ENCODE peak calls at places on chromosomes 1 and 21, in five cellular contexts. P is heart right ventricle, Z is lower lobe of right lung, W is HFFc6, T is tibial nerve. A is an unnamed sample.

GRCh38 chr1:233304489-233305102 is 9.1 kb upstream of the PCNX2 start:
- DNase-seq in Z (no peak), W (peak), P (no peak), T (no peak), A (no peak)

GRCh38 chr1:207004931-207005830 is 27.4 kb downstream of the C1orf116 start:
- DNase-seq in W (peak), T (peak), P (no peak), Z (peak), A (no peak)

GRCh38 chr1:114235956-114236355 is 82.3 kb upstream of the SYT6 start:
- DNase-seq in W (no peak), P (no peak), T (no peak), Z (no peak), A (no peak)

GRCh38 chr1:11800756-11801433 is 4.9 kb downstream of the MTHFR start:
- DNase-seq in P (no peak), W (no peak), Z (no peak), T (no peak), A (no peak)

GRCh38 chr1:8083739-8084484 is 57.8 kb upstream of the ERRFI1 start:
- DNase-seq in W (peak), Z (no peak), P (no peak), T (no peak), A (no peak)

GRCh38 chr1:209038735-209039134 is 544.8 kb upstream of the CAMK1G start:
- DNase-seq in P (no peak), Z (no peak), T (no peak), W (no peak), A (no peak)

GRCh38 chr1:219826290-219826689 is 102.1 kb downstream of the SLC30A10 start:
- DNase-seq in P (no peak), W (no peak), Z (no peak), T (no peak), A (no peak)

GRCh38 chr21:45329261-45330074 is 41.8 kb upstream of the POFUT2 start:
- DNase-seq in Z (peak), W (no peak), T (no peak), P (no peak), A (no peak)

GRCh38 chr1:41358152-41358937 is 2.9 kb upstream of the FOXO6 start:
- DNase-seq in W (no peak), Z (no peak), T (no peak), P (peak), A (no peak)

GRCh38 chr1:45306319-45306718 is 20.4 kb upstream of the HPDL start:
- DNase-seq in T (no peak), W (no peak), P (no peak), Z (no peak), A (peak)

GRCh38 chr1:14108356-14109275 is 408.6 kb downstream of the PRDM2 start:
- DNase-seq in Z (no peak), P (no peak), W (no peak), T (no peak), A (no peak)

GRCh38 chr1:19139711-19140110 is 70.4 kb downstream of the UBR4 start:
- DNase-seq in T (no peak), Z (no peak), W (no peak), P (no peak), A (no peak)

GRCh38 chr1:100921110-100921706 is 25.3 kb downstream of the SLC30A7 start:
- DNase-seq in T (peak), W (peak), Z (no peak), P (no peak), A (no peak)

GRCh38 chr1:3955196-3955772 is 55.2 kb upstream of the C1orf174 start:
- DNase-seq in W (no peak), T (no peak), Z (no peak), P (no peak), A (no peak)

GRCh38 chr1:58437623-58438022 is 108.9 kb downstream of the OMA1 start:
- DNase-seq in W (no peak), T (no peak), P (no peak), Z (no peak), A (no peak)

GRCh38 chr1:84634536-84635205 is 55.6 kb downstream of the SSX2IP start:
- DNase-seq in W (no peak), T (no peak), Z (no peak), P (no peak), A (peak)

GRCh38 chr1:167981933-167982332 is 45.1 kb upstream of the MPC2 start:
- DNase-seq in T (no peak), P (no peak), Z (no peak), W (no peak), A (no peak)

GRCh38 chr1:210598135-210598652 is 269.5 kb downstream of the HHAT start:
- DNase-seq in Z (peak), P (peak), W (peak), T (peak), A (no peak)

GRCh38 chr1:202046748-202047708 is 36.6 kb downstream of the ELF3 start:
- DNase-seq in Z (no peak), P (no peak), W (peak), T (no peak), A (no peak)

GRCh38 chr21:14685568-14685967 is 139.5 kb upstream of the SAMSN1 start:
- DNase-seq in Z (no peak), T (no peak), P (no peak), W (no peak), A (no peak)

GRCh38 chr1:223737342-223737741 is 25.0 kb downstream of the CAPN2 start:
- DNase-seq in Z (no peak), T (no peak), P (no peak), W (no peak), A (no peak)

GRCh38 chr1:36565576-36566501 is 83.1 kb upstream of the CSF3R start:
- DNase-seq in P (no peak), T (no peak), W (no peak), Z (peak), A (no peak)

GRCh38 chr1:27682351-27682944 is 10.5 kb upstream of the IFI6 start:
- DNase-seq in Z (no peak), P (no peak), W (no peak), T (no peak), A (no peak)

DNA sequence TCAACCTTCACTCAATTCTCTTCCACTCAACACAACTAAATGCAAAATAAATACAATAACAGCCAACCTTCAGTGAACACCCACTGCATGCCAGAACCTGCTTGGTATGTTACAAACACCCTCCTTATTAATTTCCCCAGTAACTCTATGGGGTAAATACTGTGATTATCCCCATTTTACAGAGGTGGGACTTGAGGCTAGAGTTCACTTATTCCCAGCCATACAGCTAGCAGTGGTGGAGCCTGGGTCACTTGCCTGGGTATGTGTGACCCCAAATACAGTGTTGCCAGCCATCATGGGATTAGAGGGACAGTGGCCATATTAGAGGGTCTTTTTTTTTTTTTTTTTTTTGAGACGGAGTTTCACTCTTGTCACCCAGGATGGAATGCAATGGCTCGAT is 1.6 kb downstream of the CPLANE2 start:
- DNase-seq in Z (peak), T (no peak), W (no peak), P (no peak), A (no peak)
- TF ChIP-seq CTCF in Z (no peak), T (no peak), W (no peak), P (no peak), A (no peak)

GRCh38 chr1:5513179-5513578 is 479.0 kb downstream of the NPHP4 start:
- DNase-seq in Z (no peak), W (no peak), P (no peak), T (no peak), A (no peak)

GRCh38 chr1:5511381-5512097 is 480.7 kb downstream of the NPHP4 start:
- DNase-seq in W (no peak), P (no peak), Z (no peak), T (no peak), A (no peak)

GRCh38 chr1:5515501-5515900 is 476.7 kb downstream of the NPHP4 start:
- DNase-seq in Z (no peak), W (no peak), T (no peak), P (no peak), A (no peak)

GRCh38 chr1:5514519-5515183 is 477.6 kb downstream of the NPHP4 start:
- DNase-seq in Z (peak), W (peak), P (peak), T (peak), A (no peak)

DNA sequence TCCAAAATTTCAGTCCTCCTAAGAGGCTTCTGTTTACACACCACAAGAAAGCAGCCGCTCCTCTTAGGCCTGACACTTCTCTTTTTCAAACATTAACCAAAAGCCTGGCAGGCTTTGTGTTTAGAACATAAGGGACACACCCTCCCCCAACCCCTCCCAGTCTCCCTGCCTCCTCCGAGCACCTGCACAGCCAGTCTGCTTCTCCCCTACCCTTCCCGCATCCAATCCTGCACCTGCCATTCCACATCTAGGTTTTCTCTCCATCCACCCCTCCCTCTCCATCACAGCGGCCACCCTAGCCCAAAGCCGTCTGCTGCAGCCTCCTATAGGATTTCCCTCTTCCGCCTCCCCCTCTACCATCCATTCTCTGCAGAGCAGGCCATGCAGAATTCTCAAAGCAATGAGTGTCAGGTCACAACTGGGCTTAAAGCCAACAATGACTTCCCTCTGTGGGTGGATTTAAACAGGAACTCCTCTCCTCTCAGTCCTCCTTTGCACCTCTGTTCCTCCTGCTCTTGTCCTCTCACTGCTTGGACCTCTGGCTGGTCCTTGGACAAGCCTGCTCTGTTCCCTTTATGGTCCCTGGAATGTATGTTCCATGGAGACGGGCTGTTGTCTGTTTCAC is 478.2 kb downstream of the NPHP4 start:
- DNase-seq in T (no peak), W (no peak), Z (no peak), P (no peak), A (no peak)
- TF ChIP-seq CTCF in T (no peak), W (no peak), Z (no peak), P (no peak), A (no peak)

GRCh38 chr1:225554216-225554812 is 98.6 kb downstream of the ENAH start:
- DNase-seq in T (peak), W (peak), P (no peak), Z (no peak), A (no peak)

GRCh38 chr1:225544924-225545323 is 108.0 kb downstream of the ENAH start:
- DNase-seq in Z (no peak), T (no peak), W (no peak), P (no peak), A (no peak)

GRCh38 chr1:225548140-225548857 is 104.6 kb downstream of the ENAH start:
- DNase-seq in T (no peak), Z (no peak), W (no peak), P (no peak), A (no peak)

GRCh38 chr1:225545649-225546048 is 107.3 kb downstream of the ENAH start:
- DNase-seq in P (no peak), T (no peak), Z (no peak), W (no peak), A (no peak)

GRCh38 chr1:225549821-225550220 is 103.1 kb downstream of the ENAH start:
- DNase-seq in Z (no peak), P (no peak), T (no peak), W (no peak), A (no peak)
- TF ChIP-seq CTCF in Z (no peak), P (no peak), T (no peak), W (no peak), A (no peak)

GRCh38 chr1:193104496-193104905 is 713 bp downstream of the GLRX2 start:
- DNase-seq in T (peak), Z (peak), W (peak), P (peak), A (peak)
- TF ChIP-seq CTCF in T (no peak), Z (no peak), W (no peak), P (no peak), A (no peak)

GRCh38 chr1:29119365-29119929 is 4.3 kb downstream of the TMEM200B start:
- DNase-seq in P (no peak), T (no peak), W (no peak), Z (no peak), A (no peak)

GRCh38 chr1:29120955-29121485 is 2.7 kb downstream of the TMEM200B start:
- DNase-seq in Z (peak), W (no peak), P (peak), T (no peak), A (no peak)

GRCh38 chr1:29114654-29115053 is 9.0 kb downstream of the TMEM200B start:
- DNase-seq in W (no peak), P (no peak), Z (no peak), T (no peak), A (no peak)

GRCh38 chr1:29120367-29120766 is 3.3 kb downstream of the TMEM200B start:
- DNase-seq in P (no peak), Z (no peak), W (no peak), T (no peak), A (no peak)

DNA sequence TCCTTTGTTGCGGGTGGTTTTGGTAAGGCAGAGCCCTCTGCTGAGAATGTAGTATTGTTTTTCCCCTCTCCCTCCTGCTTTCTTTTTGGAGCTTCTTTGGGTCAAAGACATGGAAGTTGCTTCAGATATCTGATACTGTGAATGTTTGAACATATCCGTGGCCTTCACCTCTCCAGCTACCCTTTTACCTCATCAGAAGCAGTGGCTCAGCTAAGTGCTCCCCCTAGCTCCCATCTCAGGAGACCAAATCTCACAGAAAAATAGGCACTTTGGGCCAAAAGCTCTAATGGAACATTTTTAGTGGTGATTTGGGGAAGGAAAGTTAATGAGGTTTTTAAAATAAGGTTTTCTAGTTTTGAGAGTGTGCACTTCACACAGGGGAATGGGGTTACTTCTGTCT is 6.3 kb downstream of the TMEM200B start:
- DNase-seq in P (no peak), Z (no peak), W (no peak), T (no peak), A (no peak)
- TF ChIP-seq CTCF in P (peak), Z (no peak), W (peak), T (no peak), A (peak)

DNA sequence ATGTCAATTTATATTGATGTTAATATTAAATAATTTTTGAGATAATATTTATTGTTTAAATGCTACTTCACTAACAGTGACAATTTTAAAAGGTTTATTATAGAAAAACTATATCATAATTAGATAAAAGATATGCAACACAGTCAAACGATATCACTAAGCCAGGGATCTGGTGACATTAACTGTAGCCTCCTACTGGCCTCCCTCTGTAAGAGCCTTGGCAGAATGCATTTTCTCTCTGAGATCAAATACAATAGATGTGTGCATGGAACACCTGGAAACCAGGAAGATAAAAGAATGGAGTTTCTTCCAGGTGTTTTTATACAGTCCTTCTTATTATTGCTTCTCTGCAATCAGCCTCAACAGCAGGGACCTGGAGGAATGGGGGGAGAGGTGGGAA is 1762.1 kb downstream of the BRINP3 start:
- DNase-seq in T (no peak), P (no peak), Z (no peak), W (no peak), A (no peak)
- TF ChIP-seq CTCF in T (no peak), P (no peak), Z (no peak), W (no peak), A (peak)

DNA sequence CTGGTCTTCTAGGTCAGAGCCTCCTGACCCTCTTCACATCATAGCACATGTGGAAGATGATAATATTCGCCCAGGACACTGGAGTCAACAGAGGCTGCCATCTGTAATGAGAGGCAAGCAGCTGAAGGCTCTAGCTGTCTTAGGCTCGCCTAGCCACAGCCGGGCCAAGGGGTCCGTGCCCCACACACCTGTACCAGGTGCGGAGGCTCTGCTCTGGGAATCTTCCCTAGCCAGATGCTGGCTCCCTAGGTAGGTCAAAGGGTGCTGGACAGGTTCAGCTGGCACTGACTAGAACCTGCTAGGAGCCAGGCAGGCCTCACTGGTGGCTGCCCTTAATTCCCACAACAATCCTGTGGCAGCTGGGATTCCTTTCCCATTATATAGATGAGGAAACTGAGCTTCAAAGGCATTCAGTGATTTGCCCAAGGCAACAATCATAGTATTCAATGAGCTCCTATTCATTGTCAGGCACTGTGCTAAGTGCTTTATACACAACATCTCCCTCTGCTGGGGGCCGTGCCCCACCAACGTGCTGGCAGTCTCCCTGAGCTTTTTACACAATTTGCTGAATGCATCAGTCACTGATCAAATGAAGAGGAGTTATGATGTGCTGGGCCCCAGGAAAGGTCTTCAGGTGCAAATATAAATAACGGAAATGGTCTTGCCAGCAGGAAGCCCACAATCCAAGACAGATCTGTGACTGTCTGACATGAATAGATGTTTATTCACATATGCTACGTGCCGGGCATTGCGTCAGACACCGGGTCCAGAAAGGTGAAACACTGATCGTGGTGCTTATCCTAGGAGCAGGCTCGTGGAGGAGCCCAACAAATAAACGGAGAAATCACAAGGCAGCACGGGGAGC is 58.0 kb downstream of the DDX20 start:
- DNase-seq in T (no peak), P (no peak), W (no peak), Z (no peak), A (no peak)
- TF ChIP-seq CTCF in T (no peak), P (no peak), W (peak), Z (no peak), A (no peak)

GRCh38 chr1:61641578-61642336 is 83.2 kb downstream of the TM2D1 start:
- DNase-seq in W (no peak), Z (peak), P (peak), T (peak), A (no peak)
- TF ChIP-seq CTCF in W (peak), Z (peak), P (peak), T (peak), A (peak)

DNA sequence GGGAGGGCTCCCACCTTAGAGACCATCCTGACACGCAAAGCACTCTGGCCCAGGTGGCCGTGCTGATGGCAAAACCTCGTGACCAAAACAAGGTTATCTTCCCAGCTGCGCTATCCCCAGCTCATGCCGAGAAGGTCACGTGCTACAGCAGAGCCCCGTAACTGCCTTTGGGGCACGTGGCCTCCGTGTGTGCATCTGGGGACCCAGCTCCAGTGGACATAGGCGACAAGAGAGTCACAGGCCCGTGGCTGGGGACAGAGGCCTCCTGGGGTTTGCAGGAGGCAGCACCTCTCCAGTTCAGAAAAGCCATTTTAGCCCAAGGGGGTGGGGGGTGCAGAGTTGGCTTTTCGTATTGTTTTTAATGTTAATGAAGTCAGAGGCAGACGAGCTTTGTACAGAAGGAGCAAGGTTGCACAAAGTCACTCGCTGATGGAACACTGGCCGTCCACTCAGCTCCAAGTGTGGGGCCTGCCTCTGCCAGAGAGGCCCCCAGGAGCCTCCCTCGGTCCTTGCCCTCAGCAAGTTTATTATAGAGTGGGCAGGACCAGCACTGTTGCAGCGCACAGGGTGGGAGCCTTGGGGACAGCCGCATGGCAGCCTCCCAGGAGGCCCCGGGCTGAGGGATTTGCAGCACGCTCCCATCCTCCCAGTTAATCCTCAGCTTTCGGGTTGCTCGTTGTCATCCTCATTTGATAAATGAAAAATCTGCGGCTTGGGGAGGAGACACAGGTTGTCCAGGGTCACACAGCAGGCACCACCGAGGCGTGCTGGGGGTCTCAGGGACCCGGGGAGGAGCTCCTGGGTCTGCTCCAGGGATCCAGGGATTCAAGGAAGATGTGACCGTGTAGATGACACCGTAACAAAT is 8.0 kb upstream of the PDE9A start:
- DNase-seq in T (no peak), P (no peak), Z (no peak), W (no peak), A (no peak)
- TF ChIP-seq CTCF in T (no peak), P (no peak), Z (no peak), W (no peak), A (no peak)

A was measured in osteocyte.